ENCODE peak calls at places on chromosomes 3 and 15, in six cellular contexts. P is stimulated activated CD4-positive, alpha-beta T cell treated with anti-CD3 and anti-CD28 coated beads, Interleukin-2, amount 100 ng/mL, for 48 hours; W is right cardiac atrium; J is HT1080; O is KG1; T is GM18507. C is an unnamed sample.

GRCh38 chr15:40902605-40903561 is 8.6 kb downstream of the VPS18 start:
- DNase-seq in T (no peak), O (peak; percentile 73), P (no peak), W (peak; percentile 77), J (no peak), C (no peak)

GRCh38 chr15:60414016-60414682 is 16.4 kb upstream of the ANXA2 start:
- DNase-seq in J (peak; percentile 61), P (no peak), W (no peak), O (no peak), T (no peak), C (no peak)

GRCh38 chr15:34335176-34335575 is 2.4 kb downstream of the SLC12A6 start:
- DNase-seq in J (peak; percentile 40), P (no peak), T (no peak), O (peak; percentile 64), W (no peak), C (no peak)

GRCh38 chr3:9111349-9112265 is 137.8 kb downstream of the SRGAP3 start:
- DNase-seq in J (no peak), T (no peak), W (peak; percentile 85), O (no peak), P (no peak), C (no peak)

GRCh38 chr3:39189648-39190269 is 2.6 kb downstream of the XIRP1 start:
- DNase-seq in P (peak; percentile 54), J (peak; percentile 63), W (peak; percentile 75), T (peak; percentile 55), O (peak; percentile 42), C (peak; percentile 45)

GRCh38 chr3:73805435-73805834 is 180.7 kb upstream of the PDZRN3 start:
- DNase-seq in P (no peak), W (peak; percentile 89), O (no peak), T (no peak), J (no peak), C (no peak)

GRCh38 chr15:79310985-79311900 is at the start of gene TMED3:
- DNase-seq in O (peak; percentile 58), P (peak; percentile 73), J (peak; percentile 89), W (peak; percentile 91), T (peak; percentile 97), C (peak; percentile 84)

GRCh38 chr3:158918008-158918407 is 116.2 kb downstream of the MFSD1 start:
- DNase-seq in T (peak; percentile 2), W (peak; percentile 43), J (peak; percentile 97), P (peak; percentile 1), O (peak; percentile 4), C (peak; percentile 8)

GRCh38 chr3:138365991-138366759 is 17.8 kb downstream of the MRAS start:
- DNase-seq in P (no peak), T (no peak), O (no peak), W (no peak), J (no peak), C (no peak)

GRCh38 chr3:142779591-142779990 is 55.8 kb downstream of the TRPC1 start:
- DNase-seq in W (no peak), P (no peak), T (no peak), O (no peak), J (peak; percentile 45), C (no peak)

GRCh38 chr3:36166477-36166876 is 213.8 kb upstream of the STAC start:
- DNase-seq in W (no peak), T (no peak), O (no peak), P (no peak), J (peak; percentile 95), C (no peak)

GRCh38 chr15:51076898-51077564 is 17.7 kb downstream of the TNFAIP8L3 start:
- DNase-seq in J (peak; percentile 92), O (no peak), T (peak; percentile 30), W (peak; percentile 91), P (no peak), C (peak; percentile 24)

GRCh38 chr3:132879651-132880050 is 157.4 kb upstream of the NPHP3 start:
- DNase-seq in W (no peak), P (no peak), O (no peak), J (no peak), T (no peak), C (no peak)

GRCh38 chr15:34085746-34086145 is 15.9 kb downstream of the EMC7 start:
- DNase-seq in O (no peak), W (no peak), P (no peak), J (peak; percentile 33), T (no peak), C (no peak)

GRCh38 chr15:76947454-76947853 is 15.9 kb downstream of the RCN2 start:
- DNase-seq in J (no peak), T (no peak), P (no peak), O (no peak), W (no peak), C (no peak)

GRCh38 chr3:118909751-118910150 is 124.9 kb downstream of the IGSF11 start:
- DNase-seq in T (no peak), O (no peak), J (no peak), P (no peak), W (no peak), C (no peak)

GRCh38 chr3:21390136-21390535 is 360.9 kb downstream of the ZNF385D start:
- DNase-seq in P (no peak), W (no peak), O (no peak), J (peak; percentile 29), T (no peak), C (no peak)

GRCh38 chr3:65953881-65954733 is 84.6 kb downstream of the MAGI1 start:
- DNase-seq in W (peak; percentile 80), O (no peak), T (no peak), J (no peak), P (no peak), C (no peak)

GRCh38 chr15:61064653-61065052 is 164.4 kb downstream of the RORA start:
- DNase-seq in T (no peak), O (no peak), W (no peak), P (no peak), J (no peak), C (no peak)

GRCh38 chr3:140384028-140384771 is 293.7 kb upstream of the TRIM42 start:
- DNase-seq in T (no peak), O (no peak), P (no peak), J (no peak), W (peak; percentile 62), C (no peak)

GRCh38 chr3:146131616-146132410 is 29.2 kb downstream of the PLOD2 start:
- DNase-seq in O (no peak), T (no peak), W (no peak), P (no peak), J (peak; percentile 79), C (no peak)

C was measured in stimulated activated naive B cell treated with anti-CD40 and anti-IgM and Interleukin-4, amounts not matched to agents 10 μg/mL and 1 μg/mL and 100 μg/mL, for 72 hours.